ENCODE peak calls at places on chromosomes 6 and 20, in five cellular contexts. G is Karpas-422, J is OCI-LY7, L is GM23248, K is PC-9. I is an unnamed sample. For H4K20me1, the result is how much of the 10 kb centered on the place peaks cover.

GRCh38 chr6:127518710-127519468 is at the start of gene MTCL3:
- DNase-seq in G (no peak), J (no peak), L (peak), K (no peak), I (no peak)

GRCh38 chr6:90124904-90125510 is 171.6 kb downstream of the BACH2 start:
- DNase-seq in G (peak), J (peak), L (no peak), K (no peak), I (no peak)

GRCh38 chr20:8335059-8335458 is 203.0 kb downstream of the PLCB1 start:
- DNase-seq in G (no peak), J (no peak), L (no peak), K (no peak), I (no peak)

GRCh38 chr6:116446399-116446798 is 14.8 kb upstream of the CALHM6 start:
- DNase-seq in G (no peak), J (no peak), L (peak), K (no peak), I (peak)

GRCh38 chr6:34223381-34223963 is 13.2 kb upstream of the HMGA1 start:
- DNase-seq in G (no peak), J (no peak), L (no peak), K (no peak), I (no peak)

GRCh38 chr6:53302678-53303360 is 45.9 kb downstream of the ELOVL5 start:
- DNase-seq in G (no peak), J (no peak), L (peak), K (no peak), I (peak)

GRCh38 chr6:21348462-21349195 is 244.9 kb upstream of the SOX4 start:
- DNase-seq in G (no peak), J (no peak), L (peak), K (peak), I (no peak)

GRCh38 chr6:128538763-128539162 is 18.4 kb upstream of the PTPRK start:
- DNase-seq in G (no peak), J (no peak), L (peak), K (no peak), I (no peak)

GRCh38 chr6:139150915-139151314 is 16.0 kb downstream of the HECA start:
- DNase-seq in G (peak), J (no peak), L (no peak), K (no peak), I (no peak)

GRCh38 chr6:137776786-137777185 is 90.3 kb upstream of the TNFAIP3 start:
- DNase-seq in G (no peak), J (no peak), L (peak), K (no peak), I (no peak)

GRCh38 chr6:41488392-41489129 is 57.6 kb upstream of the FOXP4 start:
- DNase-seq in G (no peak), J (no peak), L (peak), K (no peak), I (no peak)

GRCh38 chr6:136640132-136640915 is 90.1 kb upstream of the MAP7 start:
- DNase-seq in G (no peak), J (no peak), L (peak), K (no peak), I (no peak)

GRCh38 chr20:59170406-59171349 is 7.1 kb downstream of the ZNF831 start:
- DNase-seq in G (no peak), J (no peak), L (no peak), K (no peak), I (no peak)

GRCh38 chr20:57390604-57391438 is at the start of gene RBM38:
- DNase-seq in G (peak), J (peak), L (peak), K (peak), I (peak)

GRCh38 chr20:20737158-20737557 is 24.7 kb upstream of the RALGAPA2 start:
- DNase-seq in G (no peak), J (no peak), L (no peak), K (no peak), I (no peak)

GRCh38 chr6:123415844-123416468 is 220.8 kb downstream of the TRDN start:
- DNase-seq in G (peak), J (peak), L (peak), K (peak), I (peak)

GRCh38 chr6:829646-830045 is 136.7 kb upstream of the EXOC2 start:
- DNase-seq in G (no peak), J (no peak), L (no peak), K (no peak), I (no peak)

GRCh38 chr20:46089338-46090094 is at the start of gene NCOA5:
- DNase-seq in G (peak), J (peak), L (peak), K (peak), I (peak)

GRCh38 chr6:39251406-39251805 is 22.1 kb upstream of the KCNK5 start:
- DNase-seq in G (no peak), J (no peak), L (no peak), K (no peak), I (no peak)

DNA sequence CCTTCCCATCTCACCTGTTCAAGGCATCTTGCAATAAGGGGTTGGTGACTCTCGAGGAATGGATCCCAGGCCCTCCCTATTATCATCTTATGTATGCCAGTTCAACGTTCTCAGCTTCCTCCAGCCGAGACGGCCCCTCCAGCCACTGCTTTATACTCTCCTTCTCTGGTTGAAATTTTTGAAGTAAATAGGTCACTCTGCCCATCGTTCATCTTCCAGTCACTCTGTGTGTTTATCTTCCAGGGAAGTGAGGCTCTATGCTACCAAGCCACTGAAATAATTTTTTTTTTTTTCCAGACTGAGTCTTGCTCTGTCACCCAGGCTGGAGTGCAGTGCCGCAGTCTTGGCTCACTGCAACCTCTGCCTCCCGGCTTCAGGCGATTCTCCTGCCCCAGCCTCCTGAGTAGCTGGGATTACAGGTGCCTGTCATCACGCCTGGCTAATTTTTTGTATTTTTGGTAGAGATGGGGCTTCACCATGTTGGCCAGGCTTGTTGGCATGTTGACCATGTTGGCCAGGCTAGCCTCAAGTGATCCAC is 17.0 kb downstream of the PTPN1 start:
- DNase-seq in G (no peak), J (no peak), L (no peak), K (no peak), I (no peak)
- H4K20me1 ChIP-seq in G (half or more), J (under half), L (under half), K (under half), I (under half)

DNA sequence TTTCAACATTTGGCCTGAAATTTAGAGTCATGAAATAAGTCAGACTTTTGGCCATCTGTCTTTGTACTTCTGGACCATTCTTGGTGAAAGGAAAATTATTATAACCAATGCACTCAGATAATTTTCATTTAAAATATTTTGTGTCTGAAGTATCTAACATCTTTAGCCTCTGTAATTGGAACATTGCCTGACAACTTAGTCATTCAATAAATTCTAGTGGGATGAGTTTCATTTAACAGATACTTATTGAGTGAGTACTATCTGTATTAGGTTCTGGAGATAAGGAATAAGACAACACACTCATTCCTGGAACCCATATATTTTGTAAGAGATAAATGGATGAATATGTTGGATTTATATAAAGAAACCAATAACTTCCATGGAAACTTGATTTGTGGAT is 536.0 kb downstream of the BCKDHB start:
- DNase-seq in G (no peak), J (no peak), L (peak), K (no peak), I (no peak)
- H4K20me1 ChIP-seq in G (under half), J (under half), L (under half), K (under half), I (under half)

GRCh38 chr6:7726416-7727149 is 684 bp downstream of the BMP6 start:
- DNase-seq in G (no peak), J (peak), L (peak), K (peak), I (peak)

GRCh38 chr6:7725849-7726415 is at the start of gene BMP6:
- DNase-seq in G (peak), J (peak), L (peak), K (peak), I (peak)

GRCh38 chr6:7723554-7723953 is 2.3 kb upstream of the BMP6 start:
- DNase-seq in G (peak), J (no peak), L (no peak), K (no peak), I (no peak)

GRCh38 chr6:7727150-7727950 is 1.5 kb downstream of the BMP6 start:
- DNase-seq in G (no peak), J (peak), L (peak), K (no peak), I (peak)

DNA sequence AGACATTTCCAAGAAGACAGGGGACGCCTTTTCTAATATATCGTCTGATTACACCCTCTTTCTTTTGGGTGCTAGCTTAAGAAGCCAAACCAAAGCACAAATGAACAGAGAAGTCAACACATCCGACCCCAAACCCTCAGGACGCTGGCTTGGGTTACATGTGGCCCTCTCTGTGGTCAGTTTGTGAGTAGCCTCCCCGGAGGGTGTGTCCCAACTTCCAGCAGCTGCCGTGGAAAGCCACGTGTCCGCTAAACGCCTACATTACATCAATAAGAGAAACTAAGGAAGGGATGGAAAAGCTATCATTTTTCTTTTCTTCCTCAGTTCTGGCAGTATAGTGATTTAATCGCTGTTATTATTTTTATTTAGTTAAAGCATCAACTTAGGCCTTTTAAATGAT is 487 bp upstream of the BMP6 start:
- DNase-seq in G (peak), J (no peak), L (peak), K (no peak), I (no peak)
- H4K20me1 ChIP-seq in G (under half), J (under half), L (under half), K (under half), I (under half)

GRCh38 chr6:35905141-35905785 is 15.6 kb downstream of the SRPK1 start:
- DNase-seq in G (no peak), J (no peak), L (no peak), K (no peak), I (no peak)
- H4K20me1 ChIP-seq in G (under half), J (under half), L (under half), K (under half), I (under half)

GRCh38 chr6:4788482-4788881 is 12.3 kb downstream of the CDYL start:
- DNase-seq in G (no peak), J (no peak), L (no peak), K (no peak), I (no peak)
- H4K20me1 ChIP-seq in G (under half), J (half or more), L (under half), K (under half), I (half or more)

GRCh38 chr20:4013041-4013440 is 2.3 kb downstream of the RNF24 start:
- DNase-seq in G (no peak), J (no peak), L (no peak), K (no peak), I (no peak)

GRCh38 chr20:4014031-4014474 is 1.3 kb downstream of the RNF24 start:
- DNase-seq in G (peak), J (peak), L (peak), K (peak), I (peak)

GRCh38 chr20:4011226-4011975 is 4.0 kb downstream of the RNF24 start:
- DNase-seq in G (no peak), J (peak), L (no peak), K (no peak), I (no peak)

GRCh38 chr20:4009305-4009704 is 6.1 kb downstream of the RNF24 start:
- DNase-seq in G (no peak), J (no peak), L (no peak), K (no peak), I (no peak)

DNA sequence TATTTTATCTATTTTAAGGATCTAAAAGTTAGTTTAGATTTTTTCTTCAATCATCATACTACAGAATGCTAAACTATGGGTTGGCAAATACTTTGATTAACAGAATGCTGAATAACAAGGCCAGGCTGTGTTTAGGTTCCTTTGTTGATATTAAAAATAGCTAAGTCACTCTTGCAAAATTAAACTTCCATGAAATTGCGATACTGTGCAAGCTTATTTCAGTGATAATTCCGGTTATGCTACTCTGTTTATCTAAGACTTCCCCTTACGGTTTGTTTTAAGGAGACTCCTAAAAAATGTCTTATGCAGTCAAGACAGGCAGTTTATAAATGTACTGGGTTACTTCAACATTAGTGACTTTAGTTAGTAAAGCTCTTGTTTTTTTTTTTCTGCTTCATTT is 2.7 kb downstream of the RNF24 start:
- DNase-seq in G (no peak), J (no peak), L (no peak), K (no peak), I (no peak)
- H4K20me1 ChIP-seq in G (under half), J (under half), L (under half), K (under half), I (under half)

DNA sequence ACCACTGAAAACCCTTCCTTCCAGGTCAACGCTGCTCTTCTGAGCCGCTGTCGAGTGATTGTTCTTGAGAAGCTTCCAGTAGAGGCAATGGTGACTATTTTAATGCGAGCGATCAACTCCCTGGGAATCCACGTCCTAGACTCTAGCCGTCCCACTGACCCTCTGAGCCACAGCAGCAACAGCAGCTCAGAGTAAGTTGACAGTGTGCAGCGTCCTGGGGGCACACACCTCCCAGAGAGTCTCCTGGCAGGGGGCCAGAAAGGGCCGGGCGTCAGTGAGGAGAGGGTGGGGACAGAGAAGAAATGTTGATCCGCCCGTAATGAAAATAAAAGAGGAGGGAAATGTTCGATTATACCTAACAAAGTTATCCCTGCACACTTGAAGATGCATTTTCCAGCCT is 5.0 kb downstream of the WRNIP1 start:
- DNase-seq in G (no peak), J (no peak), L (no peak), K (no peak), I (no peak)
- H4K20me1 ChIP-seq in G (under half), J (under half), L (under half), K (under half), I (under half)

GRCh38 chr6:157859775-157860504 is 36.9 kb downstream of the SNX9 start:
- DNase-seq in G (no peak), J (no peak), L (no peak), K (no peak), I (no peak)
- H4K20me1 ChIP-seq in G (under half), J (under half), L (under half), K (under half), I (under half)